ENCODE peak calls at places on chromosomes 11 and 22, in seven cellular contexts. H, R, O, A, Z, F and M are unnamed samples.

GRCh38 chr22:42408276-42408675 is 23.9 kb downstream of the NFAM1 start:
- DNase-seq in F (no peak), R (no peak), H (no peak), A (no peak), O (no peak), Z (no peak), M (no peak)

GRCh38 chr11:46242462-46242960 is 35.0 kb upstream of the CREB3L1 start:
- DNase-seq in O (no peak), F (no peak), Z (no peak), H (no peak), R (no peak), A (no peak), M (no peak)

GRCh38 chr22:45212306-45212709 is 28.4 kb downstream of the KIAA0930 start:
- DNase-seq in A (no peak), R (peak; percentile 64), Z (peak; percentile 76), H (peak; percentile 89), F (peak; percentile 87), O (no peak), M (peak; percentile 95)

GRCh38 chr11:71519546-71519945 is 7.5 kb upstream of the KRTAP5-7 start:
- DNase-seq in A (peak; percentile 32), F (no peak), Z (no peak), O (no peak), H (no peak), R (no peak), M (no peak)

GRCh38 chr22:39717099-39717498 is 146.5 kb downstream of the CACNA1I start:
- DNase-seq in H (no peak), A (no peak), R (no peak), F (no peak), Z (no peak), O (no peak), M (no peak)

GRCh38 chr22:38038426-38038825 is 18.8 kb upstream of the PICK1 start:
- DNase-seq in H (no peak), O (no peak), Z (no peak), A (no peak), F (no peak), R (no peak), M (no peak)

GRCh38 chr11:19970944-19971343 is 189.3 kb downstream of the DBX1 start:
- DNase-seq in Z (peak; percentile 50), O (no peak), R (no peak), H (no peak), A (peak; percentile 54), F (no peak), M (no peak)

GRCh38 chr11:83256602-83257340 is 29.4 kb downstream of the CCDC90B start:
- DNase-seq in F (no peak), Z (no peak), H (no peak), A (no peak), R (no peak), O (peak; percentile 88), M (no peak)

GRCh38 chr22:44193537-44193896 is 12.8 kb downstream of the PARVG start:
- DNase-seq in R (no peak), O (no peak), Z (peak; percentile 18), H (no peak), F (no peak), A (no peak), M (no peak)

GRCh38 chr11:100738701-100739100 is 51.6 kb downstream of the ARHGAP42 start:
- DNase-seq in F (no peak), R (no peak), H (no peak), Z (peak; percentile 51), O (no peak), A (no peak), M (no peak)

GRCh38 chr22:20118572-20119020 is 1.6 kb upstream of the TRMT2A start:
- DNase-seq in H (no peak), R (no peak), Z (no peak), A (no peak), F (no peak), O (no peak), M (no peak)

GRCh38 chr11:8593935-8594909 is at the start of gene STK33:
- DNase-seq in H (no peak), R (no peak), Z (peak; percentile 32), O (peak; percentile 66), F (no peak), A (peak; percentile 84), M (no peak)

GRCh38 chr11:27421819-27422494 is 50.6 kb downstream of the LGR4 start:
- DNase-seq in Z (no peak), R (no peak), A (no peak), H (no peak), O (no peak), F (no peak), M (no peak)

GRCh38 chr11:1835671-1836010 is 851 bp downstream of the SYT8 start:
- DNase-seq in Z (no peak), O (no peak), R (no peak), H (no peak), A (no peak), F (no peak), M (no peak)

GRCh38 chr22:39666926-39667325 is 96.4 kb downstream of the CACNA1I start:
- DNase-seq in F (no peak), Z (no peak), H (no peak), A (no peak), R (no peak), O (no peak), M (no peak)

GRCh38 chr11:115760528-115760837 is 256.3 kb upstream of the CADM1 start:
- DNase-seq in F (no peak), H (no peak), R (no peak), O (no peak), A (no peak), Z (no peak), M (no peak)

GRCh38 chr22:20881231-20881630 is 22.4 kb downstream of the SNAP29 start:
- DNase-seq in H (no peak), O (no peak), R (no peak), A (no peak), Z (peak; percentile 45), F (no peak), M (no peak)

GRCh38 chr11:132055296-132055695 is 684.9 kb downstream of the NTM start:
- DNase-seq in O (no peak), H (no peak), R (no peak), Z (no peak), F (no peak), A (no peak), M (no peak)

GRCh38 chr22:22803285-22803853 is 84.2 kb upstream of the IGLL5 start:
- DNase-seq in H (no peak), A (no peak), R (no peak), Z (no peak), O (no peak), F (no peak), M (no peak)

GRCh38 chr11:9722023-9722422 is 58.1 kb downstream of the SWAP70 start:
- DNase-seq in Z (no peak), O (no peak), H (no peak), F (no peak), R (no peak), A (no peak), M (no peak)

GRCh38 chr11:2250041-2250440 is 20.3 kb downstream of the ASCL2 start:
- DNase-seq in Z (no peak), R (no peak), A (no peak), F (no peak), O (no peak), H (no peak), M (no peak)

GRCh38 chr11:90235536-90235935 is 12.7 kb upstream of the CHORDC1 start:
- DNase-seq in F (no peak), R (no peak), A (no peak), Z (peak; percentile 87), O (no peak), H (no peak), M (no peak)

GRCh38 chr22:28674121-28674563 is 5.5 kb downstream of the TTC28 start:
- DNase-seq in F (peak; percentile 23), Z (peak; percentile 67), A (no peak), O (peak; percentile 33), H (no peak), R (peak; percentile 32), M (no peak)